ENCODE peak calls at places on chromosomes 4 and X, in ten cellular contexts. P is right lobe of liver, Q is GM23338, F is osteocyte, D is uterus, C is upper lobe of right lung, O is RWPE2, E is AG09319, K is endothelial cell, J is cardiac muscle cell. N is an unnamed sample.
A peak's percentile ranks its signal among the peaks of the same experiment; 100 is the strongest.

GRCh38 chr4:142944565-142944964 is 98.5 kb upstream of the INPP4B start:
- DNase-seq in P (no peak), D (no peak), C (no peak), K (no peak), F (no peak), J (no peak), Q (no peak), O (no peak), E (no peak), N (no peak)

GRCh38 chrX:119605398-119605738 is 856 bp downstream of the NKRF start:
- DNase-seq in K (no peak), P (peak; percentile 58), C (peak; percentile 59), Q (peak; percentile 64), D (no peak), E (no peak), O (no peak), F (no peak), J (peak; percentile 1), N (no peak)

GRCh38 chr4:181823183-181823582 is 420.0 kb upstream of the TENM3 start:
- DNase-seq in K (no peak), J (no peak), E (no peak), D (no peak), C (no peak), F (no peak), O (no peak), Q (peak; percentile 52), P (no peak), N (no peak)

GRCh38 chr4:169266081-169266480 is 4.7 kb downstream of the SH3RF1 start:
- DNase-seq in C (no peak), P (no peak), Q (no peak), K (no peak), J (no peak), F (no peak), E (no peak), O (no peak), D (no peak), N (no peak)

GRCh38 chrX:134377537-134377936 is 82.4 kb upstream of the HPRT1 start:
- DNase-seq in D (no peak), J (peak; percentile 73), E (peak; percentile 8), F (no peak), P (no peak), O (no peak), K (no peak), Q (no peak), C (no peak), N (no peak)

GRCh38 chrX:45735571-45735970 is 534.9 kb upstream of the DIPK2B start:
- DNase-seq in J (no peak), Q (no peak), K (no peak), P (no peak), D (no peak), E (no peak), C (no peak), F (no peak), O (no peak), N (no peak)

GRCh38 chr4:75860606-75861005 is 41.6 kb downstream of the PPEF2 start:
- DNase-seq in K (no peak), J (no peak), F (no peak), D (no peak), C (no peak), E (no peak), O (no peak), Q (no peak), P (no peak), N (no peak)

GRCh38 chr4:48016141-48017107 is at the start of the genes CNGA1 and NIPAL1:
- DNase-seq in D (peak; percentile 49), P (peak; percentile 94), J (peak; percentile 91), F (peak; percentile 86), Q (peak; percentile 96), K (peak; percentile 77), C (peak; percentile 93), E (no peak), O (peak; percentile 87), N (peak; percentile 92)

GRCh38 chr4:124018383-124019317 is 622.1 kb downstream of the SPRY1 start:
- DNase-seq in C (no peak), P (peak; percentile 61), D (peak; percentile 68), Q (peak; percentile 6), E (peak; percentile 23), F (no peak), K (no peak), O (no peak), J (peak; percentile 82), N (no peak)

GRCh38 chr4:123397276-123398150 is 918 bp downstream of the SPRY1 start:
- DNase-seq in J (peak; percentile 73), K (peak; percentile 67), O (no peak), Q (peak; percentile 83), P (peak; percentile 79), E (no peak), D (peak; percentile 42), F (no peak), C (peak; percentile 86), N (peak; percentile 71)

GRCh38 chrX:46722742-46723568 is 36.0 kb downstream of the SLC9A7 start:
- DNase-seq in Q (no peak), P (no peak), J (no peak), E (no peak), K (no peak), O (no peak), D (no peak), F (no peak), C (no peak), N (no peak)

GRCh38 chr4:56757270-56757746 is 64.2 kb downstream of the SPINK2 start:
- DNase-seq in P (no peak), O (no peak), Q (no peak), C (no peak), D (no peak), K (no peak), J (no peak), F (no peak), E (no peak), N (no peak)

GRCh38 chrX:68487254-68487653 is 11.6 kb upstream of the YIPF6 start:
- DNase-seq in F (no peak), E (no peak), J (no peak), K (no peak), C (no peak), O (no peak), P (no peak), Q (no peak), D (no peak), N (no peak)

GRCh38 chrX:68487924-68488323 is 10.9 kb upstream of the YIPF6 start:
- DNase-seq in P (no peak), D (no peak), O (no peak), C (no peak), K (no peak), E (no peak), F (no peak), J (no peak), Q (no peak), N (no peak)

GRCh38 chrX:68488657-68489056 is 10.2 kb upstream of the YIPF6 start:
- DNase-seq in J (no peak), O (no peak), P (no peak), C (no peak), E (no peak), K (no peak), Q (no peak), D (no peak), F (no peak), N (no peak)

GRCh38 chrX:68492583-68492982 is 6.3 kb upstream of the YIPF6 start:
- DNase-seq in D (no peak), P (no peak), Q (no peak), J (no peak), K (no peak), F (no peak), E (no peak), O (no peak), C (no peak), N (no peak)

DNA sequence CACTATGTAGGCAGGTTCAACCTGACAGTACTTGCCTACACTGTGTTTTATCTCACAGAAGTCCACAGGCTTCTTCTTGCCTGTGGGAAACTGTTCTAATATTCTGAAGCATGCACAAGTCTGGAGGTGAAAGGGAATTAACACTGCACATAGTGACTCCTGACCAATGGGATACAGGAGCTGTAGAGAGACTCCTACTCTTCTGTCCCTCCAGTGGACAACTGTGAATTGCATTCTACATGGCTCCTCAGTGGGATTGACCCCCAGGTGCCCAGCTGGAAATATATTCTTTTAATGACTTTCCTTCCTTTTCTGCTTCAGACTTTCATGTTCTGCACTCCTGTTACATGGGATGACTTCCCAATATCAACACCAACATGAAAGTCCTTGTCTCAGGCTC is 8.2 kb upstream of the YIPF6 start:
- DNase-seq in P (no peak), C (no peak), J (peak; percentile 8), F (no peak), O (no peak), K (peak; percentile 19), D (no peak), Q (peak; percentile 53), E (no peak), N (no peak)
- TF ChIP-seq CTCF in P (peak; percentile 26), C (peak; percentile 36), J (peak; percentile 45), F (peak; percentile 47), O (peak; percentile 35), K (peak; percentile 47), D (no peak), Q (peak; percentile 26), E (peak; percentile 32), N (peak; percentile 59)

GRCh38 chr4:26596843-26597242 is 13.0 kb downstream of the TBC1D19 start:
- DNase-seq in O (no peak), J (no peak), Q (no peak), F (no peak), E (no peak), C (no peak), D (no peak), P (no peak), K (no peak), N (no peak)
- TF ChIP-seq CTCF in O (no peak), J (no peak), Q (no peak), F (no peak), E (no peak), C (no peak), D (no peak), P (no peak), K (no peak), N (no peak)

GRCh38 chrX:12269484-12269883 is 131.2 kb downstream of the FRMPD4 start:
- DNase-seq in D (no peak), C (no peak), K (no peak), F (no peak), E (no peak), P (no peak), Q (no peak), O (no peak), J (no peak), N (no peak)
- TF ChIP-seq CTCF in D (no peak), C (no peak), K (no peak), F (no peak), E (no peak), P (no peak), Q (no peak), O (peak; percentile 39), J (no peak), N (no peak)

DNA sequence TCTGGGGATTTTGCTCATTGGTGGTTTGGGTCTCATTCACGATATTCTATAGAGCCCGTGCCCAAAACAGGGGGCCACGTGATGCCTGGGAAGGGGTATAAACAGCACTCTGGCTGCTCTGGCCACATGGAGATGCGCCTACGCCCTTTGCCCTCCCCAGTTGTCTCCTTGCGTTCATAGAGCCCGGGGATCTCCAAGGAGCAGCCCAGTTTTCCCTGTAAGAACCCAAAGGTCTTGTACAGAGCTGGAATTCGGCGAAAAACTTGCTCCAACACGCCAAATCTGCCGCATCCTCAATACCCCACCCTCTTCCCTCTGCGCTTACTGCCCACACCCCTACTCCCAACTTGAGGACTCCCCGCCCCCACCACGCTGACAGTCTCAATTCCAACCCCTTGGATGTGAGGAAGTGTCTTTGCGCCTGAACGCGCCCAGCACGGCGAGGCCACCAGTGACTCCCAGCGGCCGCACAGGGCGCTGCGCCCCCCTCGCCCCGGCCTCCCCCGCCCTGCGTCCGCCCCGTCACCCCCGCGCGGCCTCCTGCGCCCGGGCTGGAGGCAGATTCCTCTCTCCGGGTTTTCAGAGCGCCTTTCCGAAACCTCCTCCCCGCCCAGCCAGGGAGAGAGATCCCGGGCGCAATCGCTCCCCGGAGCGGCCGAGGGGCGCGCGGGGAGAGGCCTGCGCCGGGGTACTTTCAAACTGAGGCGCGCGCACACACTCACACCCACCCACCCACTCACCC is at the start of gene NHS:
- DNase-seq in C (peak; percentile 72), D (peak; percentile 76), Q (peak; percentile 84), O (peak; percentile 78), P (peak; percentile 57), K (peak; percentile 64), E (peak; percentile 35), F (peak; percentile 85), J (peak; percentile 88), N (peak; percentile 91)
- TF ChIP-seq CTCF in C (peak; percentile 54), D (no peak), Q (peak; percentile 33), O (peak; percentile 58), P (peak; percentile 17), K (peak; percentile 24), E (peak; percentile 41), F (peak; percentile 54), J (peak; percentile 40), N (peak; percentile 82)